ENCODE peak calls at places on chromosome X, in six cellular contexts. Q is effector memory CD4-positive, alpha-beta T cell; U is choroid plexus epithelial cell; T is stimulated activated CD8-positive, alpha-beta memory T cell treated with anti-CD3 and anti-CD28 coated beads, Interleukin-7, amount 100 ng/mL, for 1 hour; S is posterior cingulate gyrus; Z is A172. N is an unnamed sample.

GRCh38 chrX:17470136-17470535 is 95.1 kb downstream of the NHS start:
- DNase-seq in Q (no peak), Z (no peak), S (no peak), U (peak), T (no peak), N (no peak)

GRCh38 chrX:43349363-43349762 is 306.7 kb upstream of the MAOA start:
- DNase-seq in Q (no peak), T (no peak), U (peak), Z (peak), S (no peak), N (no peak)

GRCh38 chrX:132638313-132638712 is 149.5 kb upstream of the MBNL3 start:
- DNase-seq in U (no peak), Q (no peak), Z (no peak), S (no peak), T (no peak), N (no peak)

GRCh38 chrX:45309096-45309495 is 108.4 kb upstream of the DIPK2B start:
- DNase-seq in Q (no peak), T (no peak), U (peak), Z (no peak), S (no peak), N (no peak)

GRCh38 chrX:56978172-56978571 is 17.2 kb downstream of the SPIN3 start:
- DNase-seq in T (no peak), U (peak), S (no peak), Z (peak), Q (no peak), N (no peak)

GRCh38 chrX:13260598-13260997 is 59.3 kb downstream of the ATXN3L start:
- DNase-seq in U (no peak), S (no peak), Q (no peak), Z (no peak), T (no peak), N (no peak)

GRCh38 chrX:70087857-70088256 is 25.6 kb downstream of the OTUD6A start:
- DNase-seq in Q (no peak), S (no peak), T (no peak), U (peak), Z (no peak), N (no peak)

GRCh38 chrX:32867781-32868523 is 343.4 kb downstream of the DMD start:
- DNase-seq in S (no peak), T (no peak), U (no peak), Q (no peak), Z (no peak), N (no peak)

GRCh38 chrX:101639583-101639982 is 20.1 kb downstream of the ARMCX2 start:
- DNase-seq in S (no peak), U (no peak), Q (no peak), T (no peak), Z (no peak), N (no peak)

GRCh38 chrX:13167444-13168207 is 123.2 kb upstream of the FAM9C start:
- DNase-seq in Q (no peak), Z (no peak), S (no peak), T (no peak), U (peak), N (no peak)

GRCh38 chrX:12901486-12901885 is 4.9 kb upstream of the TLR8 start:
- DNase-seq in Q (peak), S (peak), Z (peak), T (peak), U (peak), N (no peak)